ENCODE peak calls at places on chromosome 10, in seven cellular contexts. F, U, R, S, Q, M and V are unnamed samples.
A peak's percentile ranks its signal among the peaks of the same experiment; 100 is the strongest.

GRCh38 chr10:31618541-31619291 is 299.7 kb downstream of the ZEB1 start:
- DNase-seq in F (no peak), U (no peak), R (no peak), S (no peak), Q (peak; percentile 75), M (no peak), V (no peak)

GRCh38 chr10:102678842-102679289 is 34.6 kb downstream of the TRIM8 start:
- DNase-seq in F (peak; percentile 74), U (no peak), R (no peak), S (no peak), Q (peak; percentile 82), M (peak; percentile 57), V (no peak)

GRCh38 chr10:77926566-77927342 is at the start of gene DLG5:
- DNase-seq in F (no peak), U (no peak), R (peak; percentile 77), S (peak; percentile 9), Q (peak; percentile 66), M (no peak), V (no peak)

GRCh38 chr10:26931223-26931622 is 70.5 kb upstream of the ABI1 start:
- DNase-seq in F (no peak), U (no peak), R (peak; percentile 59), S (no peak), Q (peak; percentile 39), M (no peak), V (no peak)

GRCh38 chr10:119206603-119207366 is 586 bp upstream of the GRK5 start:
- DNase-seq in F (peak; percentile 81), U (peak; percentile 37), R (peak; percentile 88), S (peak; percentile 70), Q (peak; percentile 86), M (no peak), V (peak; percentile 73)

GRCh38 chr10:21720090-21720489 is 186.1 kb downstream of the MLLT10 start:
- DNase-seq in F (no peak), U (no peak), R (no peak), S (no peak), Q (no peak), M (no peak), V (no peak)

GRCh38 chr10:102476466-102477141 is 25.3 kb upstream of the C10orf95 start:
- DNase-seq in F (no peak), U (no peak), R (no peak), S (no peak), Q (peak; percentile 23), M (no peak), V (no peak)

GRCh38 chr10:131848741-131849590 is 51.8 kb upstream of the PPP2R2D start:
- DNase-seq in F (no peak), U (no peak), R (no peak), S (no peak), Q (no peak), M (no peak), V (peak; percentile 88)

GRCh38 chr10:108069096-108069495 is 904.6 kb upstream of the SORCS1 start:
- DNase-seq in F (no peak), U (no peak), R (no peak), S (no peak), Q (no peak), M (no peak), V (no peak)